ENCODE peak calls at places on chromosomes 5 and 9, in ten cellular contexts. C is PC-9, N is ovary, Z is psoas muscle, D is astrocyte, E is mammary epithelial cell, T is fibroblast of lung, Q is HCT116, I is A673, V is MM.1S. M is an unnamed sample.

GRCh38 chr5:56825222-56825824 is 10.0 kb downstream of the MAP3K1 start:
- DNase-seq in C (peak), N (no peak), Z (no peak), D (no peak), E (no peak), T (no peak), Q (no peak), I (no peak), V (no peak), M (no peak)

GRCh38 chr5:148843510-148844318 is 17.3 kb downstream of the ADRB2 start:
- DNase-seq in C (no peak), N (no peak), Z (no peak), D (peak), E (no peak), T (no peak), Q (no peak), I (no peak), V (no peak), M (no peak)

GRCh38 chr9:135886147-135886981 is 21.0 kb downstream of the CAMSAP1 start:
- DNase-seq in C (no peak), N (no peak), Z (no peak), D (peak), E (peak), T (no peak), Q (no peak), I (no peak), V (no peak), M (no peak)

GRCh38 chr9:35906923-35907699 is 1.1 kb downstream of the HRCT1 start:
- DNase-seq in C (no peak), N (peak), Z (peak), D (peak), E (peak), T (peak), Q (no peak), I (peak), V (no peak), M (peak)

GRCh38 chr9:97983524-97984187 is 515 bp downstream of the ANP32B start:
- DNase-seq in C (no peak), N (peak), Z (peak), D (peak), E (peak), T (peak), Q (no peak), I (peak), V (peak), M (peak)

GRCh38 chr5:142924135-142924883 is 154.1 kb downstream of the ARHGAP26 start:
- DNase-seq in C (no peak), N (no peak), Z (no peak), D (peak), E (no peak), T (peak), Q (no peak), I (peak), V (no peak), M (no peak)

GRCh38 chr5:132387649-132388117 is 18.2 kb downstream of the SLC22A5 start:
- DNase-seq in C (peak), N (peak), Z (peak), D (peak), E (peak), T (peak), Q (peak), I (no peak), V (no peak), M (peak)

GRCh38 chr5:132530946-132531345 is 12.4 kb downstream of the IL5 start:
- DNase-seq in C (no peak), N (no peak), Z (no peak), D (no peak), E (no peak), T (no peak), Q (no peak), I (no peak), V (no peak), M (no peak)

GRCh38 chr9:30574355-30575151 is 1809.9 kb upstream of the ACO1 start:
- DNase-seq in C (no peak), N (no peak), Z (no peak), D (no peak), E (no peak), T (no peak), Q (no peak), I (no peak), V (no peak), M (no peak)

GRCh38 chr9:69078581-69078980 is 43.0 kb downstream of the FXN start:
- DNase-seq in C (no peak), N (peak), Z (no peak), D (no peak), E (no peak), T (peak), Q (no peak), I (no peak), V (no peak), M (peak)

GRCh38 chr9:127567119-127567897 is 44.8 kb upstream of the STXBP1 start:
- DNase-seq in C (peak), N (peak), Z (peak), D (no peak), E (peak), T (no peak), Q (no peak), I (peak), V (no peak), M (peak)

GRCh38 chr9:81825831-81826540 is 102.2 kb upstream of the SPATA31D4 start:
- DNase-seq in C (peak), N (no peak), Z (no peak), D (peak), E (no peak), T (no peak), Q (no peak), I (peak), V (no peak), M (no peak)

GRCh38 chr5:77972545-77973252 is 196.6 kb upstream of the TBCA start:
- DNase-seq in C (no peak), N (no peak), Z (no peak), D (no peak), E (no peak), T (no peak), Q (no peak), I (no peak), V (peak), M (no peak)

GRCh38 chr5:112555691-112556090 is 136.6 kb upstream of the EPB41L4A start:
- DNase-seq in C (no peak), N (no peak), Z (no peak), D (peak), E (no peak), T (peak), Q (no peak), I (no peak), V (no peak), M (no peak)

GRCh38 chr5:76376141-76376900 is 26.8 kb upstream of the IQGAP2 start:
- DNase-seq in C (peak), N (no peak), Z (no peak), D (peak), E (peak), T (no peak), Q (no peak), I (no peak), V (no peak), M (no peak)

GRCh38 chr9:95724253-95724991 is 151.1 kb upstream of the ERCC6L2 start:
- DNase-seq in C (no peak), N (no peak), Z (no peak), D (no peak), E (no peak), T (no peak), Q (no peak), I (no peak), V (peak), M (no peak)

GRCh38 chr9:20200900-20201495 is 412.2 kb upstream of the SLC24A2 start:
- DNase-seq in C (no peak), N (no peak), Z (no peak), D (no peak), E (no peak), T (no peak), Q (no peak), I (no peak), V (no peak), M (peak)

GRCh38 chr5:148816822-148817221 is 9.6 kb upstream of the ADRB2 start:
- DNase-seq in C (no peak), N (no peak), Z (no peak), D (no peak), E (no peak), T (no peak), Q (no peak), I (no peak), V (no peak), M (no peak)

GRCh38 chr9:35972093-35972492 is 14.1 kb upstream of the OR2S2 start:
- DNase-seq in C (no peak), N (no peak), Z (no peak), D (no peak), E (no peak), T (no peak), Q (no peak), I (no peak), V (no peak), M (no peak)

GRCh38 chr5:152389209-152389608 is 15.9 kb downstream of the NMUR2 start:
- DNase-seq in C (no peak), N (no peak), Z (no peak), D (no peak), E (peak), T (peak), Q (no peak), I (no peak), V (no peak), M (no peak)

GRCh38 chr5:131505237-131505908 is 129.7 kb downstream of the RAPGEF6 start:
- DNase-seq in C (no peak), N (no peak), Z (no peak), D (peak), E (no peak), T (no peak), Q (no peak), I (no peak), V (no peak), M (no peak)

GRCh38 chr5:16931334-16932110 is 4.6 kb downstream of the MYO10 start:
- DNase-seq in C (no peak), N (no peak), Z (no peak), D (peak), E (no peak), T (peak), Q (no peak), I (no peak), V (no peak), M (peak)

GRCh38 chr9:136021891-136022681 is 60.9 kb upstream of the UBAC1 start:
- DNase-seq in C (no peak), N (no peak), Z (peak), D (no peak), E (no peak), T (no peak), Q (no peak), I (no peak), V (no peak), M (peak)

GRCh38 chr9:2655411-2655901 is 33.9 kb downstream of the VLDLR start:
- DNase-seq in C (peak), N (no peak), Z (no peak), D (peak), E (peak), T (peak), Q (no peak), I (peak), V (peak), M (no peak)

GRCh38 chr9:129639034-129639630 is 2.8 kb downstream of the ASB6 start:
- DNase-seq in C (no peak), N (no peak), Z (no peak), D (no peak), E (no peak), T (no peak), Q (no peak), I (no peak), V (no peak), M (no peak)

GRCh38 chr9:84296146-84296843 is 44.3 kb downstream of the SLC28A3 start:
- DNase-seq in C (no peak), N (no peak), Z (no peak), D (peak), E (peak), T (peak), Q (no peak), I (no peak), V (peak), M (peak)

GRCh38 chr5:45334939-45335338 is 361.2 kb downstream of the HCN1 start:
- DNase-seq in C (no peak), N (no peak), Z (no peak), D (no peak), E (no peak), T (no peak), Q (no peak), I (no peak), V (peak), M (no peak)

GRCh38 chr5:86631165-86631564 is 13.4 kb downstream of the COX7C start:
- DNase-seq in C (no peak), N (no peak), Z (no peak), D (no peak), E (no peak), T (no peak), Q (no peak), I (no peak), V (no peak), M (no peak)

GRCh38 chr5:86625148-86625547 is 7.4 kb downstream of the COX7C start:
- DNase-seq in C (no peak), N (no peak), Z (no peak), D (no peak), E (no peak), T (no peak), Q (no peak), I (no peak), V (no peak), M (no peak)

GRCh38 chr5:86623785-86624483 is 6.2 kb downstream of the COX7C start:
- DNase-seq in C (no peak), N (no peak), Z (no peak), D (no peak), E (no peak), T (no peak), Q (no peak), I (no peak), V (no peak), M (no peak)

DNA sequence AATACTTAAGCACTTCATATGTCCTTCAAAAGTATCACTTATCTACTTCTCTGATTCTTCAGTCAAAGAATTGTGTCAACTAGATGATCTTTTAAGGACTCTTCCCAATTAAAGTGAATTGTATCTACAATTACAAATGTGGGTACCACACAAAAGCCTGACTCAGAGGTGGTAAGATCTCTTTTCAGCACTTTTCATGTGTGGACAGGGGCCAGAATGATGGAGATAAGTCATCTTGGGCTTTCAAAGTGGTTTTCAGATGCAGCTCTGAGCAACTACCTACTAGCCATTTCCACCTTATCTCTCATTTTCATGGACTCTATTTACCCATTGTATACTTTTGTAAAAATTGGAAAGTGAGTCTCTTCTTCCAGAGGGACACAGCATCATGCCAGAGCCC is 8.4 kb downstream of the COX7C start:
- DNase-seq in C (no peak), N (no peak), Z (no peak), D (no peak), E (no peak), T (no peak), Q (no peak), I (no peak), V (no peak), M (no peak)
- H3K4me3 ChIP-seq in C (no peak), N (no peak), Z (no peak), D (no peak), E (no peak), T (no peak), Q (no peak), I (no peak), V (no peak), M (no peak)

GRCh38 chr5:177491429-177491945 is 5.9 kb downstream of the PDLIM7 start:
- DNase-seq in C (no peak), N (peak), Z (peak), D (no peak), E (peak), T (no peak), Q (no peak), I (peak), V (peak), M (peak)
- TF ChIP-seq CTCF in C (peak), N (no peak), Z (peak), D (peak), E (peak), T (peak), Q (peak), I (peak), V (peak), M (no peak)

GRCh38 chr9:109100543-109101201 is 19.1 kb downstream of the TMEM245 start:
- DNase-seq in C (no peak), N (no peak), Z (no peak), D (no peak), E (no peak), T (no peak), Q (no peak), I (no peak), V (no peak), M (no peak)
- H3K27ac ChIP-seq in C (peak), N (no peak), Z (peak), D (no peak), E (peak), T (no peak), Q (no peak), I (no peak), V (no peak), M (peak)

DNA sequence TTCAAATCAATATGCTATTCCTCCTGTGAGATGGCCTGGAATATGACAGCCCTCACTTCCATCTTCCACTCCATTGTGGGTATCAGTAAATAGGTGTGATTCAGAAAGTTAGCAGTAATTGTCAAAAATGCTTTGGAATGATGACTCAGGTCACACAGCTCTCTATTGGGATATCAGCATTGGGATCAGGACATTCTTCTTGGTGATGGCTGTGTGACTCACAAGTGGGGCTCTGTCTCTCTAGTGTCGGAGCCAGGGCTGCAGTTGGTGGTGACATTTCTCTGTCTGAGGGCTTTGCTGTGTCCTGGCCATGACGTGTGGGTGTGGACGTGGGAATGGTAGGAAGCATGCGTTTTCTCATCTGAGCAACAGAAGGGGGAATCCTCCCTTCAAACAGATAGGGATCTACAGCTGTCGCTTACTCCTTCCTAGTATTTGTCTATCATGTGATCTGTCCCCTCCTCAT is 125.1 kb downstream of the TRIO start:
- DNase-seq in C (peak), N (no peak), Z (peak), D (peak), E (peak), T (peak), Q (peak), I (peak), V (no peak), M (no peak)
- H3K4me3 ChIP-seq in C (peak), N (no peak), Z (peak), D (peak), E (no peak), T (no peak), Q (no peak), I (no peak), V (no peak), M (no peak)

DNA sequence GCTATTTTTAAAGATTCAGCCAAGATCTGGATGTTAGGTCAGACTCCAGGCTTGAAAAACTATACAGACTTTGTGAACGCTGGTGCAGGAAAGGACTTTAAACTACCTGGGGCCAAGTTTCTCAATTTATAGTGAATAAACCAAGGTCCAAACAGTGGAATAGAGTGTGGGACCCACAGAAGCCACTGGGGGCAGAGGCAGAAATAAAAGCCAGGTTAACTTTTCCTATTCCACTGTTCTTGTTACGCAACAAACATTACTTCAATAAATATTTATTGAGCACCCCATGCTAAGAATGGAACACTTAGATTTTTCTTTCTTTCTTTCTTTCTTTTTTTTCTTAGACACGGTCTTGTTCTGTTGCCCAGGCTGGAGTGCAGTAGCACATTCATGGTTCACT is 11.0 kb upstream of the HAVCR1 start:
- DNase-seq in C (no peak), N (no peak), Z (no peak), D (no peak), E (no peak), T (no peak), Q (no peak), I (no peak), V (no peak), M (no peak)
- TF ChIP-seq CTCF in C (no peak), N (no peak), Z (no peak), D (no peak), E (no peak), T (no peak), Q (peak), I (no peak), V (no peak), M (no peak)